ENCODE peak calls at places on chromosomes 1 and 21, in seven cellular contexts. N is HepG2, V is tibial nerve, B is cardiac muscle cell, D is lung, F is HL-60, P is OCI-LY7. I is an unnamed sample.

GRCh38 chr1:74502432-74502831 is 10.0 kb downstream of the LRRC53 start:
- DNase-seq in N (peak; percentile 16), V (no peak), B (peak; percentile 83), D (no peak), F (peak; percentile 7), P (peak; percentile 3), I (no peak)

GRCh38 chr1:111801071-111801850 is 45.6 kb downstream of the DDX20 start:
- DNase-seq in N (no peak), V (no peak), B (peak; percentile 69), D (no peak), F (no peak), P (no peak), I (no peak)

GRCh38 chr1:158547533-158547932 is 6.7 kb downstream of the OR6Y1 start:
- DNase-seq in N (no peak), V (no peak), B (no peak), D (no peak), F (no peak), P (no peak), I (no peak)

GRCh38 chr1:80054129-80054528 is 1047.6 kb upstream of the ADGRL4 start:
- DNase-seq in N (no peak), V (no peak), B (peak; percentile 31), D (peak; percentile 35), F (no peak), P (no peak), I (no peak)

GRCh38 chr1:113156368-113156767 is 83.4 kb downstream of the LRIG2 start:
- DNase-seq in N (no peak), V (no peak), B (no peak), D (no peak), F (no peak), P (no peak), I (no peak)

GRCh38 chr1:41482906-41483895 is 1.3 kb downstream of the EDN2 start:
- DNase-seq in N (no peak), V (no peak), B (peak; percentile 46), D (no peak), F (no peak), P (no peak), I (no peak)

GRCh38 chr1:160723332-160723731 is 11.7 kb upstream of the CD48 start:
- DNase-seq in N (no peak), V (no peak), B (no peak), D (no peak), F (no peak), P (no peak), I (no peak)

GRCh38 chr1:112625696-112626095 is 6.1 kb downstream of the CAPZA1 start:
- DNase-seq in N (no peak), V (no peak), B (peak; percentile 12), D (no peak), F (no peak), P (no peak), I (peak; percentile 9)

GRCh38 chr1:154716012-154716411 is 108.0 kb upstream of the ADAR start:
- DNase-seq in N (no peak), V (no peak), B (no peak), D (peak; percentile 39), F (peak; percentile 82), P (no peak), I (no peak)

GRCh38 chr1:171742577-171742922 is 685 bp upstream of the VAMP4 start:
- DNase-seq in N (no peak), V (peak; percentile 19), B (peak; percentile 62), D (peak; percentile 49), F (peak; percentile 22), P (no peak), I (peak; percentile 55)

GRCh38 chr1:193185861-193186714 is at the start of gene B3GALT2:
- DNase-seq in N (peak; percentile 32), V (no peak), B (peak; percentile 30), D (no peak), F (no peak), P (no peak), I (peak; percentile 48)

GRCh38 chr1:30770150-30770549 is 12.6 kb upstream of the LAPTM5 start:
- DNase-seq in N (no peak), V (no peak), B (no peak), D (no peak), F (no peak), P (no peak), I (no peak)

GRCh38 chr1:81351864-81352263 is 448.9 kb upstream of the ADGRL2 start:
- DNase-seq in N (no peak), V (no peak), B (no peak), D (no peak), F (no peak), P (no peak), I (no peak)

GRCh38 chr1:151988405-151988851 is 5.2 kb downstream of the S100A10 start:
- DNase-seq in N (no peak), V (no peak), B (no peak), D (no peak), F (no peak), P (no peak), I (no peak)

GRCh38 chr21:46161800-46162592 is 6.6 kb upstream of the FTCD start:
- DNase-seq in N (no peak), V (peak; percentile 7), B (no peak), D (no peak), F (no peak), P (no peak), I (peak; percentile 13)

GRCh38 chr1:43565600-43566360 is 35.1 kb downstream of the PTPRF start:
- DNase-seq in N (no peak), V (peak; percentile 35), B (peak; percentile 76), D (no peak), F (peak; percentile 9), P (no peak), I (peak; percentile 71)

GRCh38 chr1:160708118-160708517 is 3.5 kb downstream of the CD48 start:
- DNase-seq in N (no peak), V (no peak), B (no peak), D (no peak), F (peak; percentile 78), P (peak; percentile 46), I (no peak)

GRCh38 chr1:85579619-85580018 is 942 bp upstream of the CCN1 start:
- DNase-seq in N (no peak), V (no peak), B (no peak), D (no peak), F (no peak), P (no peak), I (no peak)

GRCh38 chr21:17819878-17820232 is 699 bp upstream of the C21orf91 start:
- DNase-seq in N (peak; percentile 14), V (peak; percentile 23), B (no peak), D (no peak), F (no peak), P (peak; percentile 87), I (no peak)

GRCh38 chr1:2236695-2237677 is 8.9 kb downstream of the SKI start:
- DNase-seq in N (no peak), V (no peak), B (no peak), D (no peak), F (no peak), P (no peak), I (no peak)

GRCh38 chr1:222286039-222286438 is 261.9 kb downstream of the HHIPL2 start:
- DNase-seq in N (no peak), V (no peak), B (no peak), D (no peak), F (no peak), P (no peak), I (no peak)

GRCh38 chr21:28445081-28445830 is 547.4 kb downstream of the LTN1 start:
- DNase-seq in N (no peak), V (no peak), B (no peak), D (no peak), F (no peak), P (no peak), I (no peak)

GRCh38 chr1:117112063-117112462 is 9.5 kb downstream of the TRIM45 start:
- DNase-seq in N (no peak), V (no peak), B (peak; percentile 75), D (no peak), F (no peak), P (no peak), I (no peak)

GRCh38 chr1:182652933-182653332 is 31.5 kb downstream of the RGS8 start:
- DNase-seq in N (no peak), V (no peak), B (no peak), D (no peak), F (no peak), P (no peak), I (no peak)

GRCh38 chr1:53075761-53076163 is 13.7 kb downstream of the PODN start:
- DNase-seq in N (peak; percentile 7), V (peak; percentile 12), B (no peak), D (no peak), F (no peak), P (no peak), I (no peak)

GRCh38 chr1:244919320-244920282 is 55.3 kb upstream of the HNRNPU start:
- DNase-seq in N (no peak), V (no peak), B (no peak), D (no peak), F (no peak), P (peak; percentile 71), I (no peak)

GRCh38 chr1:228154685-228155571 is 5.2 kb downstream of the GJC2 start:
- DNase-seq in N (no peak), V (no peak), B (no peak), D (no peak), F (no peak), P (no peak), I (no peak)

GRCh38 chr1:237864338-237865244 is 26.1 kb downstream of the ZP4 start:
- DNase-seq in N (peak; percentile 54), V (no peak), B (peak; percentile 92), D (peak; percentile 54), F (peak; percentile 14), P (no peak), I (peak; percentile 77)

GRCh38 chr1:228087771-228088251 is 5.3 kb downstream of the ARF1 start:
- DNase-seq in N (no peak), V (peak; percentile 9), B (no peak), D (no peak), F (peak; percentile 53), P (no peak), I (peak; percentile 67)

GRCh38 chr21:41316641-41317392 is at the start of gene FAM3B:
- DNase-seq in N (no peak), V (no peak), B (peak; percentile 46), D (peak; percentile 34), F (no peak), P (no peak), I (no peak)
- H3K4me3 ChIP-seq in N (peak within 1 kb of the TSS; percentile 47), V (peak within 1 kb of the TSS; percentile 44), B (peak within 1 kb of the TSS; percentile 28), D (peak within 1 kb of the TSS; percentile 41), F (no peak within 1 kb of the TSS), P (no peak within 1 kb of the TSS), I (peak within 1 kb of the TSS; percentile 46)

GRCh38 chr21:43737158-43737950 is 18.4 kb downstream of the PDXK start:
- DNase-seq in N (no peak), V (no peak), B (no peak), D (no peak), F (no peak), P (no peak), I (no peak)
- TF ChIP-seq CTCF in N (peak; percentile 17), V (no peak), B (no peak), D (no peak), F (no peak), P (no peak), I (no peak)

GRCh38 chr1:26187882-26188281 is 2.5 kb upstream of the CATSPER4 start:
- DNase-seq in N (no peak), V (no peak), B (no peak), D (no peak), F (no peak), P (no peak), I (no peak)
- H3K27ac ChIP-seq in N (no peak overlapping the region), V (no peak overlapping the region), B (no peak overlapping the region), D (no peak overlapping the region), F (no peak overlapping the region), P (no peak overlapping the region), I (no peak overlapping the region)

DNA sequence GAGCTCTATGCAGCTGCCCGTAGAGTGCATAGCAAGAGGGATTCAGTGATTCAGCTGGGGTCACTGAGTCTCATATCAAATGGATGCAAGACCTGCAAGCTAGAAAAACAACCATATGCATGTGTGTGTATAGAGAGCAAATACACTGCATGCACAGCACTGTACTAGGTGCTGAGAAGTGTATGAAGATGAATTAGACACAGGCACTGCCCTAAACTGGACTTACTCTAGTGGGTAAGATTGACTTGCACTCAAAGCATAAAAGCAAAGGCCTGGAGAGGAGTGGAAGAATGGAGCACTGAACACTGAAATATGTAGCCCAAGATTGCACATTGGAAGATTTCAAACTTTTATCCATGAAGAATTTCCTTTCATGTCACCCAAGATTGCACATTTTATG is 5.5 kb upstream of the GBP1 start:
- DNase-seq in N (no peak), V (no peak), B (no peak), D (no peak), F (no peak), P (no peak), I (no peak)
- H3K4me3 ChIP-seq in N (no peak overlapping the region), V (peak overlapping the region; percentile 47), B (no peak overlapping the region), D (no peak overlapping the region), F (no peak overlapping the region), P (no peak overlapping the region), I (peak overlapping the region; percentile 44)

I was measured in dorsolateral prefrontal cortex.